ENCODE peak calls at places on chromosomes 2 and 18, in seven cellular contexts. U is CD8-positive, alpha-beta memory T cell; Y is omental fat pad; R is activated T-helper 1 cell treated with anti-CD3 and anti-CD28 coated beads, Interleukin-12 subunit alpha, Interleukin-12 subunit beta, Interleukin-2, Interleukin-4 antibody, amounts not matched to agents 30 ng/mL and 10 ng/mL and 1 ng/mL, durations not matched to agents 14 hours and 24 hours and 36 hours; N is SHP77 treated with DMSO at 0.1 percent for 48 hours; Q is WERI-Rb-1; P is HTR-8/SVneo. S is an unnamed sample.

GRCh38 chr18:73962251-73962650 is 185.4 kb downstream of the FBXO15 start:
- DNase-seq in U (no peak), P (no peak), R (no peak), N (no peak), Y (no peak), Q (no peak), S (no peak)

GRCh38 chr2:14427982-14428567 is 204.4 kb upstream of the LRATD1 start:
- DNase-seq in R (no peak), N (no peak), Q (no peak), Y (no peak), U (no peak), P (no peak), S (no peak)

GRCh38 chr2:10530607-10531239 is 82.6 kb upstream of the ODC1 start:
- DNase-seq in Y (no peak), N (no peak), P (no peak), R (no peak), U (peak; percentile 27), Q (no peak), S (no peak)

GRCh38 chr2:62156861-62157496 is 38.9 kb upstream of the B3GNT2 start:
- DNase-seq in P (no peak), U (no peak), R (no peak), N (no peak), Q (no peak), Y (no peak), S (peak; percentile 38)

GRCh38 chr18:3689091-3689490 is 239.1 kb downstream of the TGIF1 start:
- DNase-seq in Q (no peak), U (no peak), R (no peak), P (no peak), Y (no peak), N (no peak), S (no peak)

GRCh38 chr2:238117199-238118154 is 17.3 kb downstream of the ESPNL start:
- DNase-seq in R (no peak), Y (no peak), Q (no peak), U (no peak), N (no peak), P (no peak), S (no peak)

GRCh38 chr18:2104620-2105462 is 466.5 kb downstream of the METTL4 start:
- DNase-seq in N (no peak), Y (peak; percentile 38), R (peak; percentile 22), U (no peak), Q (peak; percentile 51), P (peak; percentile 50), S (peak; percentile 75)

GRCh38 chr2:9095690-9096089 is 92.2 kb upstream of the MBOAT2 start:
- DNase-seq in U (no peak), Q (no peak), Y (no peak), N (no peak), P (no peak), R (no peak), S (peak; percentile 76)